ENCODE peak calls at places on chromosomes 16 and 17, in four cellular contexts. One of them, this sample, is unnamed.
A peak's percentile ranks its signal among the peaks of the same experiment; 100 is the strongest.

GRCh38 chr16:50302472-50303005 is 36.2 kb downstream of the ADCY7 start:
- DNase-seq in K562: no peak
- DNase-seq in HepG2: no peak
- DNase-seq in HCT116: no peak
- DNase-seq in this sample: no peak

GRCh38 chr17:66904760-66905637 is 59.5 kb upstream of the CACNG4 start:
- DNase-seq in K562: no peak
- DNase-seq in HepG2: peak; percentile 43
- DNase-seq in HCT116: no peak
- DNase-seq in this sample: no peak

GRCh38 chr17:43068570-43069367 is 43.7 kb downstream of the RND2 start:
- DNase-seq in K562: no peak
- DNase-seq in HepG2: peak; percentile 90
- DNase-seq in HCT116: no peak
- DNase-seq in this sample: no peak

GRCh38 chr17:40153603-40154238 is 13.4 kb downstream of the CASC3 start:
- DNase-seq in K562: no peak
- DNase-seq in HepG2: no peak
- DNase-seq in HCT116: no peak
- DNase-seq in this sample: no peak

GRCh38 chr16:79598341-79599181 is 2.0 kb downstream of the MAF start:
- DNase-seq in K562: no peak
- DNase-seq in HepG2: no peak
- DNase-seq in HCT116: no peak
- DNase-seq in this sample: no peak

GRCh38 chr17:80882926-80883685 is 108.5 kb upstream of the CHMP6 start:
- DNase-seq in K562: no peak
- DNase-seq in HepG2: no peak
- DNase-seq in HCT116: no peak
- DNase-seq in this sample: no peak

GRCh38 chr16:75288181-75288580 is 36.8 kb upstream of the BCAR1 start:
- DNase-seq in K562: no peak
- DNase-seq in HepG2: no peak
- DNase-seq in HCT116: no peak
- DNase-seq in this sample: no peak

GRCh38 chr17:30805944-30806456 is 18.5 kb downstream of the CRLF3 start:
- DNase-seq in K562: no peak
- DNase-seq in HepG2: no peak
- DNase-seq in HCT116: no peak
- DNase-seq in this sample: no peak

GRCh38 chr16:85430523-85431381 is 182.4 kb upstream of the GSE1 start:
- DNase-seq in K562: no peak
- DNase-seq in HepG2: no peak
- DNase-seq in HCT116: no peak
- DNase-seq in this sample: no peak

GRCh38 chr17:63082273-63082861 is 116.3 kb downstream of the TANC2 start:
- DNase-seq in K562: no peak
- DNase-seq in HepG2: peak; percentile 10
- DNase-seq in HCT116: peak; percentile 10
- DNase-seq in this sample: no peak

GRCh38 chr17:57527437-57528083 is 217.5 kb downstream of the CCDC182 start:
- DNase-seq in K562: no peak
- DNase-seq in HepG2: no peak
- DNase-seq in HCT116: no peak
- DNase-seq in this sample: no peak

GRCh38 chr16:46822270-46822669 is 8.7 kb downstream of the C16orf87 start:
- DNase-seq in K562: no peak
- DNase-seq in HepG2: no peak
- DNase-seq in HCT116: no peak
- DNase-seq in this sample: no peak

GRCh38 chr17:5234645-5235576 is at the start of gene SCIMP:
- DNase-seq in K562: no peak
- DNase-seq in HepG2: no peak
- DNase-seq in HCT116: no peak
- DNase-seq in this sample: no peak

GRCh38 chr17:64091571-64091970 is 38.4 kb downstream of the ERN1 start:
- DNase-seq in K562: no peak
- DNase-seq in HepG2: no peak
- DNase-seq in HCT116: no peak
- DNase-seq in this sample: no peak

GRCh38 chr17:27423651-27424050 is 32.6 kb upstream of the KSR1 start:
- DNase-seq in K562: no peak
- DNase-seq in HepG2: no peak
- DNase-seq in HCT116: no peak
- DNase-seq in this sample: no peak

GRCh38 chr16:82995927-82996441 is 369.2 kb downstream of the CDH13 start:
- DNase-seq in K562: no peak
- DNase-seq in HepG2: no peak
- DNase-seq in HCT116: no peak
- DNase-seq in this sample: no peak

GRCh38 chr17:56831364-56832095 is 2.2 kb downstream of the C17orf67 start:
- DNase-seq in K562: no peak
- DNase-seq in HepG2: no peak
- DNase-seq in HCT116: no peak
- DNase-seq in this sample: no peak

GRCh38 chr17:16258916-16259315 is 41.9 kb downstream of the PIGL start:
- DNase-seq in K562: no peak
- DNase-seq in HepG2: no peak
- DNase-seq in HCT116: no peak
- DNase-seq in this sample: no peak

GRCh38 chr17:13385481-13385907 is 216.2 kb downstream of the HS3ST3A1 start:
- DNase-seq in K562: no peak
- DNase-seq in HepG2: no peak
- DNase-seq in HCT116: no peak
- DNase-seq in this sample: no peak

GRCh38 chr17:49508061-49508865 is 13.2 kb downstream of the NGFR start:
- DNase-seq in K562: no peak
- DNase-seq in HepG2: peak; percentile 69
- DNase-seq in HCT116: peak; percentile 52
- DNase-seq in this sample: no peak

GRCh38 chr16:15811778-15812750 is 44.8 kb downstream of the MYH11 start:
- DNase-seq in K562: no peak
- DNase-seq in HepG2: no peak
- DNase-seq in HCT116: no peak
- DNase-seq in this sample: peak; percentile 45

GRCh38 chr16:57795431-57795878 is 6.8 kb downstream of the KIFC3 start:
- DNase-seq in K562: peak; percentile 44
- DNase-seq in HepG2: peak; percentile 73
- DNase-seq in HCT116: peak; percentile 53
- DNase-seq in this sample: peak; percentile 27

GRCh38 chr17:39576187-39576586 is 31.5 kb downstream of the NEUROD2 start:
- DNase-seq in K562: no peak
- DNase-seq in HepG2: peak; percentile 35
- DNase-seq in HCT116: peak; percentile 6
- DNase-seq in this sample: no peak

GRCh38 chr17:81656835-81657234 is 493 bp upstream of the PDE6G start:
- DNase-seq in K562: no peak
- DNase-seq in HepG2: no peak
- DNase-seq in HCT116: no peak
- DNase-seq in this sample: no peak

GRCh38 chr16:3175157-3176153 is 12.5 kb upstream of the OR1F1 start:
- DNase-seq in K562: peak; percentile 75
- DNase-seq in HepG2: peak; percentile 78
- DNase-seq in HCT116: peak; percentile 80
- DNase-seq in this sample: no peak

GRCh38 chr16:86431540-86431939 is 78.8 kb upstream of the FOXF1 start:
- DNase-seq in K562: no peak
- DNase-seq in HepG2: no peak
- DNase-seq in HCT116: no peak
- DNase-seq in this sample: no peak

GRCh38 chr17:19940722-19941464 is 36.7 kb downstream of the AKAP10 start:
- DNase-seq in K562: no peak
- DNase-seq in HepG2: peak; percentile 40
- DNase-seq in HCT116: no peak
- DNase-seq in this sample: no peak

GRCh38 chr17:77884967-77885641 is 73.4 kb upstream of the TNRC6C start:
- DNase-seq in K562: no peak
- DNase-seq in HepG2: no peak
- DNase-seq in HCT116: no peak
- DNase-seq in this sample: no peak

GRCh38 chr17:978110-979093 is 1.2 kb downstream of the NXN start:
- DNase-seq in K562: no peak
- DNase-seq in HepG2: no peak
- DNase-seq in HCT116: no peak
- DNase-seq in this sample: no peak

DNA sequence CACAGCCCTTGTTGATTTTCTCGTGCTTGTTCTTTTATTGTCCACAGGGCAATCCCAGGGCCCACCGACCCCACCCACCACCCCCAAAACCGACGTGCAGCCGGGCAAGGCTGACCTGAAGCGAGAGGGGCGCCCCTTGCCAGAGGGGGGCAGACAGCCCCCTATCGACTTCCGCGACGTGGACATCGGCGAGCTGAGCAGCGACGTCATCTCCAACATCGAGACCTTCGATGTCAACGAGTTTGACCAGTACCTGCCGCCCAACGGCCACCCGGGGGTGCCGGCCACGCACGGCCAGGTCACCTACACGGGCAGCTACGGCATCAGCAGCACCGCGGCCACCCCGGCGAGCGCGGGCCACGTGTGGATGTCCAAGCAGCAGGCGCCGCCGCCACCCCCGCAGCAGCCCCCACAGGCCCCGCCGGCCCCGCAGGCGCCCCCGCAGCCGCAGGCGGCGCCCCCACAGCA is 2.7 kb downstream of the SOX9 start:
- DNase-seq in K562: no peak
- DNase-seq in HepG2: no peak
- DNase-seq in HCT116: no peak
- DNase-seq in this sample: no peak
- H3K4me3 ChIP-seq in K562: no peak overlapping the region
- H3K4me3 ChIP-seq in HepG2: peak overlapping the region; percentile 99
- H3K4me3 ChIP-seq in HCT116: no peak overlapping the region
- H3K4me3 ChIP-seq in this sample: peak overlapping the region; percentile 76

GRCh38 chr17:78999947-79000395 is 9.6 kb downstream of the CANT1 start:
- DNase-seq in K562: no peak
- DNase-seq in HepG2: no peak
- DNase-seq in HCT116: no peak
- DNase-seq in this sample: no peak

GRCh38 chr17:78999056-78999768 is 10.4 kb downstream of the CANT1 start:
- DNase-seq in K562: no peak
- DNase-seq in HepG2: no peak
- DNase-seq in HCT116: no peak
- DNase-seq in this sample: no peak

GRCh38 chr17:79002291-79002690 is 7.3 kb downstream of the CANT1 start:
- DNase-seq in K562: no peak
- DNase-seq in HepG2: no peak
- DNase-seq in HCT116: no peak
- DNase-seq in this sample: no peak

GRCh38 chr17:79001190-79002020 is 8.2 kb downstream of the CANT1 start:
- DNase-seq in K562: no peak
- DNase-seq in HepG2: no peak
- DNase-seq in HCT116: no peak
- DNase-seq in this sample: no peak

GRCh38 chr17:79000396-79001189 is 9.0 kb downstream of the CANT1 start:
- DNase-seq in K562: no peak
- DNase-seq in HepG2: no peak
- DNase-seq in HCT116: no peak
- DNase-seq in this sample: no peak
- TF ChIP-seq SIN3A in K562: no peak
- TF ChIP-seq SIN3A in HepG2: no peak
- TF ChIP-seq SIN3A in HCT116: no peak
- TF ChIP-seq SIN3A in this sample: no peak

GRCh38 chr16:28873543-28874201 is 4.6 kb upstream of the ATP2A1 start:
- DNase-seq in K562: peak; percentile 85
- DNase-seq in HepG2: no peak
- DNase-seq in HCT116: no peak
- DNase-seq in this sample: no peak
- TF ChIP-seq TCF7L2 in K562: no peak
- TF ChIP-seq TCF7L2 in HepG2: no peak
- TF ChIP-seq TCF7L2 in HCT116: no peak
- TF ChIP-seq TCF7L2 in this sample: no peak

DNA sequence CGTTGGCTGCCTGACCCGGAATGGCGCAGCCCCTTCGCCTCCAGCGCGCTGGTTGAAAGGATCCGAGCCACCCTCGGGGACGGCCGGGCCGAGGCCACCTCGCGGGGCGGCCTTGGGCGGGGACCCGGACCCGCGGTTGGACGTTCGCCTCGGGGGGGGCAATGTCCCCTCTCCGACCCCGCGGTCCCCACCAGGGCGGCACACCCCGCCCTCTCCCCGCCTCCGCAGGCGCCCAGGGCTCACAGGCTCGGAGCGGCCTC is 1.0 kb upstream of the SOX8 start:
- DNase-seq in K562: no peak
- DNase-seq in HepG2: no peak
- DNase-seq in HCT116: no peak
- DNase-seq in this sample: no peak
- H3K4me3 ChIP-seq in K562: no peak overlapping the region
- H3K4me3 ChIP-seq in HepG2: peak overlapping the region; percentile 40
- H3K4me3 ChIP-seq in HCT116: no peak overlapping the region
- H3K4me3 ChIP-seq in this sample: peak overlapping the region; percentile 44

DNA sequence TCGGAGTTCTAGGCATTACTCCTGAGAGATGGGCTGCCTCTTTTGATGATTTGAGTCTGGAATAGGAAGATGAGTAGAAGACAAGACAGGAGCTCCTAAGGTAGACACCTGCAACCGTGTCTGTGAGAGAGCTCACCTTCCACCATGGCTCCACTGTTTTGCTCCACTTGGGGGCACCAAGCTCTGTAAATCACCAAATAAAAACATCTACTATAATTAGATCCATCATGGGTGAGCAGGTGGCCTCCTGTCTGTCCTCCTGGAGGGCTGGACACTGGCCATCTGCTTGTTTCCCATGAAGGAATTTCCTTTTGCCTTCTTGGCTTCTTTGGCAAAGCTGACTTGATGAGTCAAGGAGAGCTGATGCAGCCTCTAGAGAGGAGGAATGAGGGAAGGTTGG is 179.0 kb downstream of the HAPSTR1 start:
- DNase-seq in K562: no peak
- DNase-seq in HepG2: no peak
- DNase-seq in HCT116: no peak
- DNase-seq in this sample: no peak
- TF ChIP-seq SIN3A in K562: no peak
- TF ChIP-seq SIN3A in HepG2: no peak
- TF ChIP-seq SIN3A in HCT116: no peak
- TF ChIP-seq SIN3A in this sample: no peak

This sample was measured in Panc1.